ENCODE peak calls at places on chromosome 17, in six cellular contexts. One of them, this sample, is unnamed.

GRCh38 chr17:64411999-64412771 is 21.5 kb upstream of the PECAM1 start:
- DNase-seq in neuronal stem cell: peak
- DNase-seq in H9: peak
- DNase-seq in H1: peak
- DNase-seq in mesenchymal stem cell: peak
- DNase-seq in trophoblast cell: peak
- DNase-seq in this sample: no peak

GRCh38 chr17:22467720-22468119 is 775.4 kb downstream of the KCNJ18 start:
- DNase-seq in neuronal stem cell: no peak
- DNase-seq in H9: no peak
- DNase-seq in H1: no peak
- DNase-seq in mesenchymal stem cell: no peak
- DNase-seq in trophoblast cell: no peak
- DNase-seq in this sample: no peak

GRCh38 chr17:38735161-38735997 is 5.2 kb downstream of the CISD3 start:
- DNase-seq in neuronal stem cell: no peak
- DNase-seq in H9: peak
- DNase-seq in H1: no peak
- DNase-seq in mesenchymal stem cell: peak
- DNase-seq in trophoblast cell: peak
- DNase-seq in this sample: no peak

GRCh38 chr17:76232342-76232741 is 8.0 kb downstream of the RNF157 start:
- DNase-seq in neuronal stem cell: no peak
- DNase-seq in H9: no peak
- DNase-seq in H1: no peak
- DNase-seq in mesenchymal stem cell: peak
- DNase-seq in trophoblast cell: no peak
- DNase-seq in this sample: peak

GRCh38 chr17:17849863-17850373 is 13.1 kb upstream of the SREBF1 start:
- DNase-seq in neuronal stem cell: no peak
- DNase-seq in H9: peak
- DNase-seq in H1: no peak
- DNase-seq in mesenchymal stem cell: peak
- DNase-seq in trophoblast cell: peak
- DNase-seq in this sample: peak

GRCh38 chr17:50865060-50865867 is 890 bp downstream of the TOB1 start:
- DNase-seq in neuronal stem cell: peak
- DNase-seq in H9: peak
- DNase-seq in H1: no peak
- DNase-seq in mesenchymal stem cell: peak
- DNase-seq in trophoblast cell: peak
- DNase-seq in this sample: peak

GRCh38 chr17:27919120-27919519 is 26.0 kb upstream of the LYRM9 start:
- DNase-seq in neuronal stem cell: no peak
- DNase-seq in H9: no peak
- DNase-seq in H1: no peak
- DNase-seq in mesenchymal stem cell: no peak
- DNase-seq in trophoblast cell: no peak
- DNase-seq in this sample: no peak

GRCh38 chr17:67385122-67385988 is 8.3 kb downstream of the PITPNC1 start:
- DNase-seq in neuronal stem cell: no peak
- DNase-seq in H9: no peak
- DNase-seq in H1: no peak
- DNase-seq in mesenchymal stem cell: no peak
- DNase-seq in trophoblast cell: no peak
- DNase-seq in this sample: no peak

GRCh38 chr17:42871647-42872046 is 20.6 kb downstream of the AOC3 start:
- DNase-seq in neuronal stem cell: no peak
- DNase-seq in H9: no peak
- DNase-seq in H1: no peak
- DNase-seq in mesenchymal stem cell: no peak
- DNase-seq in trophoblast cell: no peak
- DNase-seq in this sample: no peak

GRCh38 chr17:19238167-19238505 is 970 bp downstream of the EPN2 start:
- DNase-seq in neuronal stem cell: peak
- DNase-seq in H9: peak
- DNase-seq in H1: no peak
- DNase-seq in mesenchymal stem cell: peak
- DNase-seq in trophoblast cell: peak
- DNase-seq in this sample: no peak

GRCh38 chr17:29195465-29196081 is 15.4 kb upstream of the MYO18A start:
- DNase-seq in neuronal stem cell: no peak
- DNase-seq in H9: no peak
- DNase-seq in H1: no peak
- DNase-seq in mesenchymal stem cell: no peak
- DNase-seq in trophoblast cell: peak
- DNase-seq in this sample: no peak

GRCh38 chr17:67121317-67121887 is 77.0 kb downstream of the CACNG1 start:
- DNase-seq in neuronal stem cell: no peak
- DNase-seq in H9: no peak
- DNase-seq in H1: no peak
- DNase-seq in mesenchymal stem cell: no peak
- DNase-seq in trophoblast cell: no peak
- DNase-seq in this sample: no peak

GRCh38 chr17:16906670-16907069 is 65.2 kb downstream of the TNFRSF13B start:
- DNase-seq in neuronal stem cell: no peak
- DNase-seq in H9: no peak
- DNase-seq in H1: no peak
- DNase-seq in mesenchymal stem cell: no peak
- DNase-seq in trophoblast cell: peak
- DNase-seq in this sample: peak

GRCh38 chr17:75031972-75032895 is 14.5 kb downstream of the ATP5PD start:
- DNase-seq in neuronal stem cell: no peak
- DNase-seq in H9: peak
- DNase-seq in H1: no peak
- DNase-seq in mesenchymal stem cell: peak
- DNase-seq in trophoblast cell: peak
- DNase-seq in this sample: peak

GRCh38 chr17:3740611-3741073 is 16.9 kb downstream of the HASPIN start:
- DNase-seq in neuronal stem cell: no peak
- DNase-seq in H9: no peak
- DNase-seq in H1: no peak
- DNase-seq in mesenchymal stem cell: no peak
- DNase-seq in trophoblast cell: no peak
- DNase-seq in this sample: no peak

GRCh38 chr17:40415390-40415789 is 2.3 kb downstream of the TOP2A start:
- DNase-seq in neuronal stem cell: no peak
- DNase-seq in H9: no peak
- DNase-seq in H1: no peak
- DNase-seq in mesenchymal stem cell: peak
- DNase-seq in trophoblast cell: peak
- DNase-seq in this sample: peak

GRCh38 chr17:78442648-78443128 is 64.2 kb downstream of the PGS1 start:
- DNase-seq in neuronal stem cell: no peak
- DNase-seq in H9: no peak
- DNase-seq in H1: no peak
- DNase-seq in mesenchymal stem cell: peak
- DNase-seq in trophoblast cell: peak
- DNase-seq in this sample: peak

GRCh38 chr17:13590441-13590840 is 11.3 kb downstream of the HS3ST3A1 start:
- DNase-seq in neuronal stem cell: no peak
- DNase-seq in H9: no peak
- DNase-seq in H1: no peak
- DNase-seq in mesenchymal stem cell: peak
- DNase-seq in trophoblast cell: peak
- DNase-seq in this sample: peak

GRCh38 chr17:59311051-59311468 is 20.4 kb upstream of the YPEL2 start:
- DNase-seq in neuronal stem cell: peak
- DNase-seq in H9: peak
- DNase-seq in H1: no peak
- DNase-seq in mesenchymal stem cell: peak
- DNase-seq in trophoblast cell: peak
- DNase-seq in this sample: peak

GRCh38 chr17:15947331-15947730 is 2.4 kb downstream of the ADORA2B start:
- DNase-seq in neuronal stem cell: no peak
- DNase-seq in H9: no peak
- DNase-seq in H1: no peak
- DNase-seq in mesenchymal stem cell: peak
- DNase-seq in trophoblast cell: no peak
- DNase-seq in this sample: peak

GRCh38 chr17:3974980-3975379 is 10.7 kb upstream of the ATP2A3 start:
- DNase-seq in neuronal stem cell: no peak
- DNase-seq in H9: no peak
- DNase-seq in H1: no peak
- DNase-seq in mesenchymal stem cell: no peak
- DNase-seq in trophoblast cell: no peak
- DNase-seq in this sample: no peak

GRCh38 chr17:41131979-41132378 is 8.0 kb upstream of the KRTAP4-12 start:
- DNase-seq in neuronal stem cell: no peak
- DNase-seq in H9: no peak
- DNase-seq in H1: no peak
- DNase-seq in mesenchymal stem cell: no peak
- DNase-seq in trophoblast cell: peak
- DNase-seq in this sample: peak

GRCh38 chr17:17685775-17686291 is 4.6 kb downstream of the RAI1 start:
- DNase-seq in neuronal stem cell: no peak
- DNase-seq in H9: peak
- DNase-seq in H1: no peak
- DNase-seq in mesenchymal stem cell: peak
- DNase-seq in trophoblast cell: peak
- DNase-seq in this sample: peak

GRCh38 chr17:32274643-32275042 is 9.0 kb downstream of the RHBDL3 start:
- DNase-seq in neuronal stem cell: no peak
- DNase-seq in H9: no peak
- DNase-seq in H1: no peak
- DNase-seq in mesenchymal stem cell: no peak
- DNase-seq in trophoblast cell: no peak
- DNase-seq in this sample: no peak

GRCh38 chr17:32274101-32274500 is 8.5 kb downstream of the RHBDL3 start:
- DNase-seq in neuronal stem cell: no peak
- DNase-seq in H9: no peak
- DNase-seq in H1: no peak
- DNase-seq in mesenchymal stem cell: no peak
- DNase-seq in trophoblast cell: no peak
- DNase-seq in this sample: no peak

GRCh38 chr17:32277284-32277683 is 11.7 kb downstream of the RHBDL3 start:
- DNase-seq in neuronal stem cell: no peak
- DNase-seq in H9: peak
- DNase-seq in H1: no peak
- DNase-seq in mesenchymal stem cell: peak
- DNase-seq in trophoblast cell: no peak
- DNase-seq in this sample: peak

GRCh38 chr17:32275060-32276042 is 9.7 kb downstream of the RHBDL3 start:
- DNase-seq in neuronal stem cell: no peak
- DNase-seq in H9: peak
- DNase-seq in H1: no peak
- DNase-seq in mesenchymal stem cell: peak
- DNase-seq in trophoblast cell: peak
- DNase-seq in this sample: peak

DNA sequence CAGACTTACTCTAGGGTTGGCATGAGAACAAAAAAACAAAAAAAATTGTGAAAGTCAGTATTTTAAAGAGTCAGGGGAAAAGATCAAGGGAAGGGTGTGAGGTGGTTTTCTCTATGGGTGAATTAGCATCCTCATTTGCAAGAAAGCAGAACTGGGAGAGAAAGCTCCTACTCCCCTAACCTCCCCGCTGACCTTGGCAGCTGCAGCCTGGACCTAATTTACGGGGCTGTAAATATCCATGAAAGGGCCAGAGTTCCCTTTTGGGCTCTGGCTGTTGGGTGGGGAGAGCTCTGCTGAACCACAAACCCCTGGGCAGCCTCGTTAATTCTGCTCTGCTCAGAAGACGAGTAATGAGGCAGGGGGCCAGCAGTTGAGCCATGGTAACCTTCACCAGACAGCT is 10.6 kb downstream of the RHBDL3 start:
- DNase-seq in neuronal stem cell: no peak
- DNase-seq in H9: no peak
- DNase-seq in H1: no peak
- DNase-seq in mesenchymal stem cell: no peak
- DNase-seq in trophoblast cell: no peak
- DNase-seq in this sample: no peak
- H4K91ac ChIP-seq in neuronal stem cell: no peak
- H4K91ac ChIP-seq in H9: no peak
- H4K91ac ChIP-seq in H1: no peak
- H4K91ac ChIP-seq in mesenchymal stem cell: no peak
- H4K91ac ChIP-seq in trophoblast cell: no peak
- H4K91ac ChIP-seq in this sample: no peak

GRCh38 chr17:73723317-73723716 is 79.1 kb upstream of the SDK2 start:
- DNase-seq in neuronal stem cell: no peak
- DNase-seq in H9: no peak
- DNase-seq in H1: no peak
- DNase-seq in mesenchymal stem cell: no peak
- DNase-seq in trophoblast cell: no peak
- DNase-seq in this sample: no peak

GRCh38 chr17:73724341-73724740 is 80.1 kb upstream of the SDK2 start:
- DNase-seq in neuronal stem cell: no peak
- DNase-seq in H9: no peak
- DNase-seq in H1: no peak
- DNase-seq in mesenchymal stem cell: no peak
- DNase-seq in trophoblast cell: no peak
- DNase-seq in this sample: no peak

GRCh38 chr17:73719588-73720071 is 75.4 kb upstream of the SDK2 start:
- DNase-seq in neuronal stem cell: peak
- DNase-seq in H9: no peak
- DNase-seq in H1: no peak
- DNase-seq in mesenchymal stem cell: peak
- DNase-seq in trophoblast cell: no peak
- DNase-seq in this sample: no peak

GRCh38 chr17:73720187-73720834 is 76.1 kb upstream of the SDK2 start:
- DNase-seq in neuronal stem cell: no peak
- DNase-seq in H9: no peak
- DNase-seq in H1: no peak
- DNase-seq in mesenchymal stem cell: no peak
- DNase-seq in trophoblast cell: no peak
- DNase-seq in this sample: no peak

GRCh38 chr17:73722163-73722562 is 77.9 kb upstream of the SDK2 start:
- DNase-seq in neuronal stem cell: no peak
- DNase-seq in H9: no peak
- DNase-seq in H1: no peak
- DNase-seq in mesenchymal stem cell: no peak
- DNase-seq in trophoblast cell: no peak
- DNase-seq in this sample: no peak
- H4K91ac ChIP-seq in neuronal stem cell: no peak
- H4K91ac ChIP-seq in H9: no peak
- H4K91ac ChIP-seq in H1: no peak
- H4K91ac ChIP-seq in mesenchymal stem cell: no peak
- H4K91ac ChIP-seq in trophoblast cell: no peak
- H4K91ac ChIP-seq in this sample: no peak

GRCh38 chr17:81129711-81130367 is 35.5 kb upstream of the PVALEF start:
- DNase-seq in neuronal stem cell: no peak
- DNase-seq in H9: no peak
- DNase-seq in H1: no peak
- DNase-seq in mesenchymal stem cell: no peak
- DNase-seq in trophoblast cell: no peak
- DNase-seq in this sample: no peak
- H4K91ac ChIP-seq in neuronal stem cell: peak
- H4K91ac ChIP-seq in H9: no peak
- H4K91ac ChIP-seq in H1: no peak
- H4K91ac ChIP-seq in mesenchymal stem cell: no peak
- H4K91ac ChIP-seq in trophoblast cell: no peak
- H4K91ac ChIP-seq in this sample: no peak

DNA sequence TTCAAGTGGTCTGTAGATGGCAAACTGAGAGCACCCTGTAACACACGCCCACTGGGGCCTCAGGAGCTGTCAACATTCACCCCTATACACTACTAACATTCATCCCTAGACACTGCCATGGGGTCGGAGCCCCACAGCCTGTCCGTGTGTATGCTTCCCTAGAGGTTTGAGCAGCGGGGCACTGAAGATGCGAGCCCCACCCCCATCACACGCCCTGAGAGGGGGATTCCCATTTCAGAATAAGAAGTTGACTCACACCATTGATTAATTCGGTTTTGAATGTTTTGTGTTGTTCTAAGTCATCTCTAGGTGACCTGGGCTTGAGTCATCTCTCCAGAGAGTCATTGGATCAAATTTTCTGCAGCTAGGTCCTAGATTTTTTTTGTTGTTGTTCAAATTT is 37.3 kb upstream of the MMD start:
- DNase-seq in neuronal stem cell: no peak
- DNase-seq in H9: no peak
- DNase-seq in H1: no peak
- DNase-seq in mesenchymal stem cell: peak
- DNase-seq in trophoblast cell: peak
- DNase-seq in this sample: peak
- H4K91ac ChIP-seq in neuronal stem cell: no peak
- H4K91ac ChIP-seq in H9: no peak
- H4K91ac ChIP-seq in H1: no peak
- H4K91ac ChIP-seq in mesenchymal stem cell: peak
- H4K91ac ChIP-seq in trophoblast cell: no peak
- H4K91ac ChIP-seq in this sample: no peak

This sample was measured in IMR-90.